ENCODE peak calls at places on chromosomes 6 and 20, in eight cellular contexts. N is A549, L is kidney glomerular epithelial cell, W is erythroblast, S is HFFc6, F is NCI-H510A treated with DMSO at 0.1 percent for 48 hours, Z is ELR, R is occipital lobe. H is an unnamed sample.

GRCh38 chr20:23035731-23036130 is 619 bp downstream of the SSTR4 start:
- DNase-seq in N (no peak), L (no peak), W (no peak), S (no peak), F (no peak), Z (no peak), R (no peak), H (no peak)

GRCh38 chr6:167799033-167799933 is 27.4 kb upstream of the AFDN start:
- DNase-seq in N (no peak), L (no peak), W (no peak), S (no peak), F (no peak), Z (no peak), R (no peak), H (no peak)

GRCh38 chr6:165827190-165827518 is 164.1 kb upstream of the PDE10A start:
- DNase-seq in N (no peak), L (no peak), W (no peak), S (no peak), F (no peak), Z (no peak), R (no peak), H (no peak)

GRCh38 chr6:110328231-110328630 is 29.9 kb downstream of the METTL24 start:
- DNase-seq in N (no peak), L (peak; percentile 33), W (no peak), S (peak; percentile 60), F (no peak), Z (no peak), R (no peak), H (no peak)

GRCh38 chr6:84762941-84763396 is 1.4 kb downstream of the TBX18 start:
- DNase-seq in N (no peak), L (no peak), W (no peak), S (no peak), F (no peak), Z (peak; percentile 69), R (no peak), H (peak; percentile 34)

GRCh38 chr6:46491201-46491788 is at the start of gene RCAN2:
- DNase-seq in N (peak; percentile 17), L (peak; percentile 15), W (peak; percentile 14), S (no peak), F (peak; percentile 80), Z (peak; percentile 48), R (peak; percentile 67), H (peak; percentile 40)

GRCh38 chr6:393391-394221 is 2.1 kb downstream of the IRF4 start:
- DNase-seq in N (no peak), L (no peak), W (no peak), S (no peak), F (no peak), Z (no peak), R (no peak), H (no peak)

GRCh38 chr6:74044417-74045096 is 348.6 kb downstream of the CD109 start:
- DNase-seq in N (peak; percentile 4), L (peak; percentile 39), W (no peak), S (peak; percentile 9), F (no peak), Z (peak; percentile 60), R (no peak), H (no peak)

GRCh38 chr6:157281570-157281969 is 41.7 kb downstream of the TMEM242 start:
- DNase-seq in N (peak; percentile 38), L (no peak), W (peak; percentile 70), S (no peak), F (no peak), Z (peak; percentile 15), R (no peak), H (no peak)

GRCh38 chr20:25023316-25023715 is 30.8 kb upstream of the APMAP start:
- DNase-seq in N (no peak), L (no peak), W (peak; percentile 25), S (no peak), F (no peak), Z (no peak), R (no peak), H (no peak)

GRCh38 chr6:6494677-6495076 is 93.8 kb upstream of the LY86 start:
- DNase-seq in N (peak; percentile 31), L (peak; percentile 10), W (peak; percentile 58), S (no peak), F (peak; percentile 3), Z (peak; percentile 1), R (no peak), H (no peak)

H was measured in NCI-H2227 treated with DMSO at 0.1 percent for 48 hours.